ENCODE peak calls at places on chromosomes 7 and 10, in five cellular contexts. K is HepG2, E is GM12878, J is K562, T is H1. M is an unnamed sample.

GRCh38 chr7:21086688-21087087 is 300.0 kb upstream of the SP8 start:
- DNase-seq in J (no peak), E (no peak), K (no peak), T (no peak), M (no peak)

GRCh38 chr7:1948887-1949680 is 279.0 kb downstream of the ELFN1 start:
- DNase-seq in K (no peak), T (no peak), E (no peak), J (no peak), M (peak)

GRCh38 chr10:15718495-15719061 is 1.1 kb downstream of the ITGA8 start:
- DNase-seq in T (peak), E (no peak), J (no peak), K (no peak), M (no peak)

GRCh38 chr10:78362406-78363022 is 328.9 kb downstream of the RPS24 start:
- DNase-seq in K (no peak), J (no peak), T (no peak), E (no peak), M (no peak)

GRCh38 chr7:7922684-7923385 is 45.8 kb upstream of the GLCCI1 start:
- DNase-seq in E (no peak), K (peak), J (no peak), T (no peak), M (no peak)

GRCh38 chr10:84522612-84523462 is 194.4 kb downstream of the CCSER2 start:
- DNase-seq in E (no peak), K (no peak), T (no peak), J (no peak), M (no peak)

GRCh38 chr10:123144697-123145541 is 3.0 kb upstream of the HMX2 start:
- DNase-seq in E (no peak), J (peak), K (no peak), T (peak), M (peak)

GRCh38 chr7:150420987-150421674 is 29.3 kb upstream of the GIMAP8 start:
- DNase-seq in K (peak), E (no peak), J (peak), T (peak), M (peak)

GRCh38 chr10:13871698-13872280 is 285.0 kb downstream of the PRPF18 start:
- DNase-seq in E (no peak), T (no peak), K (no peak), J (no peak), M (no peak)

GRCh38 chr7:112350596-112350995 is 99.7 kb upstream of the IFRD1 start:
- DNase-seq in E (no peak), T (no peak), K (no peak), J (no peak), M (no peak)

DNA sequence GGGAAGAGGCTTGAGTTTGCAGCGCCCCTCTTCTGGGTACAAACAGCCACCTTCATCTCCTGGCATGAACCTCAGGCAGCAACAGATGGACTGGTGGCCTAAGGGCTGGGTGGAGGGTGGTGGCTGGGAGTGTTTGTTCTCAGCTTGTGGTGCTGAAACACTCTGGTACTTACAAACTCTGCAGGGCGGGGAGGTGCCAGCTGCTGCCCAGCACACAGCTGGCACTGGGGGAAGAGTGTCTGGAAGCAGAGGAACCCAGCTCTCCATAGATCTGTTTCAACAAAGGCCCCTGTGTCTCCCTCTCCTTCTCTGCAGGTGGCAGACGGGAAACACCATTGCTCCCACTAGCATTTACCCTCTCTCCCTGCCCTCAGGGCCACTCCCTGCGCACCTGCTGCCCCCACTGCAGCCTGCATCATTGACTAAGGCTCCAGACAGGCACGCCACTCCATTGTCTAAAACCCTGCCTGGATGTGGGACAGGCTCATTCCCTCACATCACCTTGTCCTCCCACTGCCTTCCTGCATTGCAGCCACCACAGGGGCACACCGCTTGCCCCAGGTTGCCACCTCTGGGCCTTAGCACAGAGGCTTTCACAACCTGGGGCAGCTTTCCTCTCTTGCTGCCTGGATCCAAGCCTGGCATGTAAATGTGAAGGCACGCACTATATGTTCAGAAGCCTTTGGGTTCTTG is 6.5 kb downstream of the ARHGAP22 start:
- DNase-seq in T (no peak), K (no peak), E (no peak), J (no peak), M (no peak)
- TF ChIP-seq ATF2 in T (no peak), K (no peak), E (no peak), J (no peak), M (no peak)

GRCh38 chr7:55409474-55410225 is 44.5 kb downstream of the LANCL2 start:
- DNase-seq in E (peak), T (no peak), K (no peak), J (peak), M (no peak)
- TF ChIP-seq ATF2 in E (no peak), T (no peak), K (no peak), J (no peak), M (no peak)

GRCh38 chr7:34425194-34425593 is 232.8 kb upstream of the NPSR1 start:
- DNase-seq in J (no peak), T (no peak), K (peak), E (no peak), M (no peak)

GRCh38 chr7:34425631-34426384 is 232.2 kb upstream of the NPSR1 start:
- DNase-seq in K (peak), T (no peak), E (no peak), J (no peak), M (no peak)

DNA sequence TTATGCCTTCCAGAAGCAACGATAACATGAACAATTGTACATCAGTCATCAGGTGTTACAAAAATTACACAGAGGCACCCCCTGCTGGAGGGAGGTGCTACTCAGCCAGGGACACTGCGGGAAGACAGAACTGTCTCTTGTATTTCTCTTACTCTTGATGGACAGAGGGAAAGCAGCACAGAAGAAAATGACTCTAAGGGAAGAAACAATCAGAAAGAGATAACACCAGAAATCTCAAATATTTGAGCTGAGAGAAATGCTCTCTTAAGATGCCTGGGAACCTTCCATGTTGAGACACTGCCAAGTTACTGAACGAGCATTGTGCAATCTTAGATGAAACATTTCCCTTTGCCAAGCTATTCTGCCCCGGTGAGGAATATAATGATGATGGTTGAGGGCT is 227.6 kb upstream of the NPSR1 start:
- DNase-seq in J (no peak), E (no peak), T (peak), K (peak), M (peak)
- TF ChIP-seq ATF2 in J (no peak), E (no peak), T (no peak), K (no peak), M (no peak)

GRCh38 chr10:5442056-5442989 is 30.0 kb downstream of the NET1 start:
- DNase-seq in T (no peak), E (no peak), J (peak), K (peak), M (no peak)
- TF ChIP-seq ATF2 in T (no peak), E (no peak), J (no peak), K (no peak), M (no peak)

DNA sequence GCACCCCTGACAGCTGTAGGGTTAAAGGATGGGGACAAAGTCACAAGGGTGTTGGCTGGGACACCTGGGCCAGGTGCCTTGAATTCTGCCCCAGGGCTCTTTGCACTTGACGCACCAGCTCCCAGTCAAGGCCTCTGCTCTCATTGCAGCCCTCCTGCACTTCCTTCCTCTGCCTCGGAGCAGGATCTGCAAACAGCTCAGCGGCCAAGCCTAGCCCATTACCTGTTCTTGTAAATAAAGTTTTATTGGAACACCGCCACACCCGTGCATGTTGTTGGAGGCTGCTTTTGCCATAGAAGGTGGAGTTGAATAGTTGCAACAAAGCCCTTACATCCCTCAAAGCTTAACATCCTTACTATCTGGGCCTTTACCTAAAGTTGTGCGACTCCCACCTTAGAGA is 483.8 kb upstream of the FOXK1 start:
- DNase-seq in K (no peak), E (no peak), T (no peak), J (no peak), M (no peak)
- TF ChIP-seq ATF2 in K (no peak), E (no peak), T (no peak), J (no peak), M (no peak)

GRCh38 chr10:11147723-11148122 is 130.1 kb downstream of the CELF2 start:
- DNase-seq in K (no peak), E (no peak), J (no peak), T (no peak), M (no peak)
- TF ChIP-seq ATF2 in K (no peak), E (no peak), J (no peak), T (no peak), M (no peak)

DNA sequence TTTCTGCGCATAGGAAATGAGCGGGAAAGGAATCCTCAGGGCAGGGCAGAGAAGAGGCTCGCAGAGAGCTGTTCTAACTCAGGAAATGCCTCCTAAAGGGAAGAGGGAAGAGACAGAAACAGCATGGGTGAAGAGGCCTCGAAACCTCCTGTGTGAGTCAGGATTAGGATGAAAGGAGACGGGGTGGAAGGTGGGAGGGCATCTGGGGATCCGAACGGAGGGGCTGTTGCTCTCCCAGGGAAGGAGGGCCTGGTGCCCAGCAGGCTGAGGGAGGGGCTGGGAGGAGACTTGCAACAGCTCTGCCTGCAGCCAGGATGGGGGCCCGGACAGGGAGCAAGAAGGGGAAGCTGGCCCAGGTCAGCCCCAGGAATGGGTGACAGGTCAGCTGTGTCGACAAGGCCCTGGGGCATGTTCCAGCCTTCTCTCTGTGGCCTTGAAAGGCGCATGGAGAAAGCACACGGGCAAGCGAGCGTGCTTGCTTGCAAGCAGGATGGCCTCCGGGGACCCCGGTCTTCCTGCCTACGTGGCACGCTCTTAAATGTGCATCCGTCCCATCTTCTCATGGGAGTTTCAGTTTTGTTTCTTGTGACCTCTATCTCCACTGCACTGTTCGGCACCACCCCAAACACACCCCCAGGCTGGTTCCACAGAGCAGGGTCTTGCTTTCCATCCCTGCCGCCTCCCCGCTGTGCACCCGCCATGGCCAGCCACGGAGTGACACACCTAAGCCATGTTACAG is 63.5 kb downstream of the HIPK2 start:
- DNase-seq in J (no peak), T (no peak), E (no peak), K (no peak), M (no peak)
- TF ChIP-seq ATF2 in J (no peak), T (no peak), E (no peak), K (no peak), M (no peak)